ENCODE peak calls at places on chromosomes 1 and 21, in six cellular contexts. O, C, X, H, P and D are unnamed samples.

GRCh38 chr1:101262601-101263348 is 26.0 kb downstream of the S1PR1 start:
- DNase-seq in O (no peak), C (no peak), X (no peak), H (no peak), P (no peak), D (no peak)

GRCh38 chr1:12384836-12385456 is 155.1 kb downstream of the VPS13D start:
- DNase-seq in O (no peak), C (no peak), X (no peak), H (no peak), P (no peak), D (no peak)

GRCh38 chr1:9914603-9914937 is 4.5 kb upstream of the CTNNBIP1 start:
- DNase-seq in O (no peak), C (no peak), X (no peak), H (no peak), P (no peak), D (no peak)

GRCh38 chr1:112046630-112047029 is 57.2 kb upstream of the KCND3 start:
- DNase-seq in O (no peak), C (no peak), X (no peak), H (no peak), P (no peak), D (no peak)

GRCh38 chr1:211705439-211706205 is 30.2 kb upstream of the NEK2 start:
- DNase-seq in O (no peak), C (no peak), X (no peak), H (no peak), P (no peak), D (no peak)

GRCh38 chr21:42159560-42160110 is 59.3 kb upstream of the ABCG1 start:
- DNase-seq in O (no peak), C (no peak), X (no peak), H (no peak), P (no peak), D (no peak)

GRCh38 chr21:40041446-40041845 is 174.2 kb downstream of the PCP4 start:
- DNase-seq in O (no peak), C (no peak), X (no peak), H (no peak), P (no peak), D (no peak)

GRCh38 chr1:111909010-111909409 is 80.5 kb downstream of the KCND3 start:
- DNase-seq in O (no peak), C (no peak), X (no peak), H (no peak), P (no peak), D (no peak)

GRCh38 chr1:110548381-110548780 is 29.4 kb upstream of the KCNA10 start:
- DNase-seq in O (no peak), C (peak), X (no peak), H (no peak), P (no peak), D (no peak)

GRCh38 chr1:207077470-207078377 is 10.9 kb upstream of the C4BPB start:
- DNase-seq in O (peak), C (peak), X (peak), H (peak), P (peak), D (peak)

DNA sequence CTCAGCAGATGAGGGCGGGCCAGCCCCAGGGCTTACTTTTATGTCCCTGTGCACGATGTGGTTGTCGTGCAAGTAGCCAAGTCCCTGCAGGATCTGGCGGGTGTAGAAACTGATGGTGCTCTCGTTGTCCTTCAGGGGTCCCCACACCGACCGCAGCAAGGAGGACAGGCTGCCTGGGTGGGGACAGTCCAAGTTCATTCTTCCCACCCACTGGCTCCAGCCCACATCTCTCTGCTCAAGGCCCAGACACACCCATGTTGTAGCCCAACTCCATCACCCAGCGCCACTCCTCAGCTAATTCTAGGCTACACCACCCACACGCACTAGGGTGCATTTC is 7.0 kb downstream of the MAP3K6 start:
- DNase-seq in O (no peak), C (no peak), X (no peak), H (no peak), P (no peak), D (no peak)
- H3K4me3 ChIP-seq in O (no peak), C (no peak), X (no peak), H (no peak), P (no peak), D (no peak)

GRCh38 chr1:53022179-53022578 is 39.8 kb upstream of the PODN start:
- DNase-seq in O (no peak), C (no peak), X (no peak), H (no peak), P (no peak), D (no peak)
- TF ChIP-seq CTCF in O (no peak), C (no peak), X (no peak), H (no peak), P (no peak), D (no peak)

DNA sequence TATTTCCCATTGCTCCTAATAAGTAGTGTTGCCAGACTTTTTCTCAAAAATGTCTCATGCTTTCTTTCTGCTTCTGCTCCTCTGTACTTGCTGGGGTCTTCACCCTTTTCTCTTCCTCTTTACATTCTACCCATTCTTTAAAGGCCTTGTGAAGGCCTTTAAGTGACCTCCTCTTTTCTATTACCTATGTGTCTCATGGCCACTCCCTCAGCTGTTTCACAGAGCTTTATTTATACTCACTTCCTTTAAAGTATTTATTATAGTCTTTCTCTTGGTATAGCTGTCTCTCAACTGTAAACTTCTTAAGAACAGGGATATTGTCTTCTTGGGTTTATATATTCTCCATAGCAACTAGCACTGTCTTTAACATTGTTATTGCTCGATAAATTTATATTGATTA is 803 bp downstream of the GOLPH3L start:
- DNase-seq in O (no peak), C (no peak), X (no peak), H (no peak), P (no peak), D (no peak)
- H3K4me3 ChIP-seq in O (peak), C (peak), X (peak), H (peak), P (peak), D (peak)

GRCh38 chr1:177568702-177569101 is 397.9 kb downstream of the BRINP2 start:
- DNase-seq in O (no peak), C (no peak), X (no peak), H (no peak), P (no peak), D (no peak)

GRCh38 chr1:177569476-177569875 is 398.7 kb downstream of the BRINP2 start:
- DNase-seq in O (no peak), C (peak), X (no peak), H (peak), P (no peak), D (no peak)

GRCh38 chr1:177566495-177566894 is 395.7 kb downstream of the BRINP2 start:
- DNase-seq in O (no peak), C (no peak), X (no peak), H (no peak), P (no peak), D (no peak)

GRCh38 chr1:177571076-177571475 is 398.8 kb downstream of the SEC16B start:
- DNase-seq in O (no peak), C (no peak), X (no peak), H (no peak), P (no peak), D (no peak)

DNA sequence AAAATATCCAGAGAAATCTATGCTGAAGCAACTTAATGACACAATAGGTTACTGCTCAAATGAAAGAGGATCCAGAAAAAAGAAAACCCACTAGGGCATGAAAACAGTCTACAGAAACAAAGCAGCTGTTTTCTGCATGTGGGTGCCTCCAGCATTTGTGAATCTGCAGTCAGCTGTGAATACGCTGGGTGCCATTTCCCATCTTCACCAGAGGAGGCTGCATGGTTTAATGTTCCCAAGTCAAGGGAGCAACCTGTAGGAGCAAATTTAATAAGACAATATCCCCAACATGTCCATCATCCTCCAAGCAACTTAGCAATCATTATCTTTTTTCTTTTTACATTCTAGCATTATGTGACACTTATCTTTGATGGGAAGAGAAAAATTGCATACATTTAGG is 396.6 kb downstream of the BRINP2 start:
- DNase-seq in O (peak), C (peak), X (no peak), H (no peak), P (no peak), D (no peak)
- TF ChIP-seq CTCF in O (peak), C (peak), X (no peak), H (peak), P (peak), D (peak)

DNA sequence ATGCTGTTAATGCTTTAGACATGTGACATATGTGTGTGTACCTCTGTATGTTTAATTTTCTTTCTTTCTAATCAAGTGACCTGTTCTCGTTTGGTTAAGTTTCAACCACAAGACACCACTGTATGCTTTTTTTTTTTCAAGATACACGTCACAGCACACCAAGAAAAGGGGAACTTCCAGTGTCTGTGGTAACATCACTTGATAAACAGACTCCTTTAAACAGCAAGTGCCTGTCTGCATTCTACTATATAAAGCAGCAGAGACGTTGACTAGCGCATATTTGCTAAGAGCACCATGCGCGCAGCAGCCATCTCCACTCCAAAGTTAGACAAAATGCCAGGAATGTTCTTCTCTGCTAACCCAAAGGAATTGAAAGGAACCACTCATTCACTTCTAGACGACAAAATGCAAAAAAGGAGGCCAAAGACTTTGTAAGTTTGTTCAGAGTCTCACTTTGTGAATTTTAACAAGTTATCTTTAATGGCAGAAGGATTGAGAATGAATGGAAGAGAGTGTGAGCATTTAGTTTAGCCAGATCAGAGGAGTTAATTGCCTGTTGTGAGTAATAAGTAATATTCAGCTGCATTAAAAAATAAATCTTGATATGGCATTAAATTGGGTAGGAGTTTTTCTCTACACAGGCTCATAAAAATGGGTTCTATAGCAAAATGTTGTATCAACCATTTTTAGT is at the start of gene RGS1:
- DNase-seq in O (no peak), C (no peak), X (no peak), H (no peak), P (no peak), D (no peak)
- H3K4me3 ChIP-seq in O (no peak), C (no peak), X (no peak), H (no peak), P (no peak), D (no peak)

GRCh38 chr1:202498542-202498941 is 150.0 kb downstream of the PPP1R12B start:
- DNase-seq in O (no peak), C (no peak), X (no peak), H (no peak), P (no peak), D (no peak)

GRCh38 chr1:202505356-202505755 is 156.9 kb downstream of the PPP1R12B start:
- DNase-seq in O (peak), C (peak), X (peak), H (peak), P (peak), D (no peak)

DNA sequence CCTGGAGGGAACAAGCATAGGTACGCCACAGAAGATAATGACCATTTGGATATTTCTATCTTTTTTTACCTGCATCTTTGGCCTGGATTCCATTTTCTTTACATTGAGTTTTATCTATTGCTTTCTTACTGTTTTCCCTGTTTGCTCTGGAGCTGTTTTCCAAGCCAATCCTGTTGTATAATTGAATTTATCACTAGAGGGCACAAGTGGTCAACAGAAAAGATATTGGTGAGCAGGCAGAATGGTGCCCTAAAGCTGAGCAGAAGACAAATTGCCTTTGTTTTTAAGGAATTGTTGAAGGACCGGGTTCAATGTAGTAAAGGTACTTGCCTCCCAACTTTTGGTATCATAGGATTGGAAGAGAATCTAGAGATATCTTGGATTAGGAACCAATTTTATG is 152.8 kb downstream of the PPP1R12B start:
- DNase-seq in O (peak), C (peak), X (no peak), H (peak), P (no peak), D (no peak)
- TF ChIP-seq CTCF in O (peak), C (peak), X (peak), H (peak), P (peak), D (peak)

DNA sequence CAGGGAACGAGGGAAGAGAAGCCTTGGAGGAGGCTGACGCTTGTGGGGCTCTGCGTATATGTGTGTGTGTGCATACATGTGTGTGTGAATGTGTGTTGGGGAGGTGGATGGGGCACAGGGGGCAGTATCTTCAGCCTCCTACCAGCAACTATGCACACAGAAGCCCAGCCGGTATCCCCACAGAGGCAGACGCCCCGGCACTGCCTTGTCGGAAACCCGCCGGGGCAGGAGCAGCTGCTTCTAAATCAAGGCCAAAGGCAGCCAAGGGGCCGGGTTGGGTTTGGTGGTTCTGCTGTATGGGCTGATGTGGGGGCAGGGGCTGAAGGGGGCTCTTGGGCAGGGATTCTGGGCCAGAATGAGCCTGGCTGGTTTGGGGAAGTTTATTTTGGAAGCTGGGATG is 10.8 kb upstream of the WNT4 start:
- DNase-seq in O (no peak), C (no peak), X (no peak), H (no peak), P (no peak), D (no peak)
- H3K4me3 ChIP-seq in O (no peak), C (no peak), X (no peak), H (no peak), P (no peak), D (no peak)

GRCh38 chr1:235203428-235203827 is 42.4 kb upstream of the RBM34 start:
- DNase-seq in O (no peak), C (no peak), X (no peak), H (no peak), P (no peak), D (no peak)

GRCh38 chr1:235199441-235199840 is 38.4 kb upstream of the RBM34 start:
- DNase-seq in O (peak), C (peak), X (no peak), H (peak), P (no peak), D (no peak)
- TF ChIP-seq CTCF in O (peak), C (peak), X (no peak), H (peak), P (peak), D (peak)

DNA sequence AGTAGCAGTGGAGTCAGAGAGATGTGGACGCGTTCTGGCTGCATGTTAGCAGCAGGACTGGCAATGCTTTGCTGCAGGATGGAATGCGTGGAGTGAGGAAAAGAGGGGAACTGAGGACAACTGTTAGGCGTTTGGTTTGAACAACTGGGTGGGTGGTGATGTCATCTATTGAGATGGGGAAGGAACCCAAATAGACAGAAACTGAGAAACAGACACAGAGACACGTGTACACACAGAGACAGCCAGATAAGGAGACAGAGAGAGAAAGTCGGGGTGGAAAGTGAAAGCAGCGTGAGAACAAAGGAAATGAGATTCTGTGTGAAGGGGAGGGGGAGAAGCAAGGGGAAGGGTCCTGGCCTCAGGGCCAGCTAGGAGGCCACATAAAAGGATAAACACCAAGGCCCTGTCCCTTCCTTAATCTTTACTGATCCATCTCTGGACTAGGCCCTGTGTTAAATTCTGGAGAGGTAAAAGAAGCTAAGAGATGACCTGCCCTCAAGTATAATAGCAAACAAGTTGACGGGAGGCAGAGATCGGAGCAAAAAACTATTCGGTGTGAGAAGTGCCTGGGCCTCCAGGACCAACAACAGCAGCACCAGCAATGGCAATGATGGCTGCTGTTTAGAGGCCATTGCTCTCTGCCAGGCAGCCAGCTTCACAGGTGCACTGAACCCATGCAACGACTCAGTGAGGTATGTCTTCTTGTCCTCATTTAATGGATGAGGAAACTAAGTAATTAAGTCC is 31.6 kb downstream of the VWA5B1 start:
- DNase-seq in O (no peak), C (no peak), X (no peak), H (no peak), P (no peak), D (no peak)
- H3K4me3 ChIP-seq in O (no peak), C (no peak), X (no peak), H (no peak), P (no peak), D (no peak)